ENCODE peak calls at places on chromosomes 12 and 14, in five cellular contexts. O is kidney glomerular epithelial cell, J is A172, K is Daoy, B is NCI-H1417 treated with DMSO at 0.1 percent for 48 hours. Z is an unnamed sample.

GRCh38 chr12:29640589-29641345 is 143.0 kb downstream of the TMTC1 start:
- DNase-seq in O (peak), J (peak), K (peak), B (no peak), Z (no peak)

GRCh38 chr12:22624573-22624907 is 431 bp upstream of the ETNK1 start:
- DNase-seq in O (peak), J (no peak), K (no peak), B (peak), Z (no peak)

GRCh38 chr12:131829351-131829794 is 1.2 kb downstream of the MMP17 start:
- DNase-seq in O (no peak), J (no peak), K (no peak), B (no peak), Z (no peak)

GRCh38 chr12:16300706-16301105 is 23.2 kb upstream of the SLC15A5 start:
- DNase-seq in O (no peak), J (no peak), K (no peak), B (no peak), Z (no peak)

GRCh38 chr14:73461478-73462077 is 3.2 kb upstream of the NUMB start:
- DNase-seq in O (no peak), J (no peak), K (no peak), B (no peak), Z (no peak)

GRCh38 chr12:104044158-104044557 is 5.8 kb downstream of the GLT8D2 start:
- DNase-seq in O (no peak), J (no peak), K (no peak), B (no peak), Z (no peak)

GRCh38 chr12:108846320-108846719 is 11.1 kb downstream of the SSH1 start:
- DNase-seq in O (no peak), J (no peak), K (no peak), B (no peak), Z (no peak)

GRCh38 chr14:103723176-103724081 is 7.8 kb downstream of the ZFYVE21 start:
- DNase-seq in O (no peak), J (no peak), K (no peak), B (no peak), Z (no peak)

GRCh38 chr12:104177663-104178501 is 37.7 kb upstream of the TXNRD1 start:
- DNase-seq in O (peak), J (peak), K (peak), B (no peak), Z (no peak)

GRCh38 chr12:89521348-89522238 is 3.0 kb downstream of the GALNT4 start:
- DNase-seq in O (peak), J (no peak), K (no peak), B (no peak), Z (no peak)

Z was measured in activated naive CD8-positive, alpha-beta T cell treated with anti-CD3 and anti-CD28 coated beads, Interleukin-2, amount 50 U/mL, for 16 hours.